ENCODE peak calls at places on chromosomes 13 and 19, in seven cellular contexts. One of them, this sample, is unnamed.

GRCh38 chr19:1247747-1248453 is 483 bp upstream of the MIDN start:
- DNase-seq in gastrocnemius medialis: peak
- DNase-seq in Peyer's patch: peak
- DNase-seq in endothelial cell of umbilical vein: peak
- DNase-seq in heart left ventricle: peak
- DNase-seq in adrenal gland: peak
- DNase-seq in right lobe of liver: peak
- DNase-seq in this sample: peak

GRCh38 chr19:14678199-14678598 is 3.6 kb upstream of the ADGRE3 start:
- DNase-seq in gastrocnemius medialis: no peak
- DNase-seq in Peyer's patch: no peak
- DNase-seq in endothelial cell of umbilical vein: no peak
- DNase-seq in heart left ventricle: no peak
- DNase-seq in adrenal gland: no peak
- DNase-seq in right lobe of liver: no peak
- DNase-seq in this sample: no peak

GRCh38 chr19:42563352-42564210 is 31.1 kb downstream of the CEACAM8 start:
- DNase-seq in gastrocnemius medialis: no peak
- DNase-seq in Peyer's patch: no peak
- DNase-seq in endothelial cell of umbilical vein: peak
- DNase-seq in heart left ventricle: no peak
- DNase-seq in adrenal gland: peak
- DNase-seq in right lobe of liver: no peak
- DNase-seq in this sample: no peak

GRCh38 chr13:35785563-35786327 is 309.3 kb upstream of the MAB21L1 start:
- DNase-seq in gastrocnemius medialis: no peak
- DNase-seq in Peyer's patch: no peak
- DNase-seq in endothelial cell of umbilical vein: no peak
- DNase-seq in heart left ventricle: no peak
- DNase-seq in adrenal gland: no peak
- DNase-seq in right lobe of liver: no peak
- DNase-seq in this sample: no peak

GRCh38 chr19:35851213-35852028 is 883 bp downstream of the NPHS1 start:
- DNase-seq in gastrocnemius medialis: no peak
- DNase-seq in Peyer's patch: no peak
- DNase-seq in endothelial cell of umbilical vein: no peak
- DNase-seq in heart left ventricle: no peak
- DNase-seq in adrenal gland: no peak
- DNase-seq in right lobe of liver: no peak
- DNase-seq in this sample: no peak

GRCh38 chr13:24050292-24050711 is 110.2 kb upstream of the SPATA13 start:
- DNase-seq in gastrocnemius medialis: peak
- DNase-seq in Peyer's patch: no peak
- DNase-seq in endothelial cell of umbilical vein: no peak
- DNase-seq in heart left ventricle: no peak
- DNase-seq in adrenal gland: peak
- DNase-seq in right lobe of liver: no peak
- DNase-seq in this sample: no peak

GRCh38 chr13:67283602-67284001 is 53.5 kb upstream of the PCDH9 start:
- DNase-seq in gastrocnemius medialis: no peak
- DNase-seq in Peyer's patch: no peak
- DNase-seq in endothelial cell of umbilical vein: no peak
- DNase-seq in heart left ventricle: no peak
- DNase-seq in adrenal gland: no peak
- DNase-seq in right lobe of liver: no peak
- DNase-seq in this sample: no peak

GRCh38 chr13:21670006-21670882 is 629 bp upstream of the FGF9 start:
- DNase-seq in gastrocnemius medialis: no peak
- DNase-seq in Peyer's patch: peak
- DNase-seq in endothelial cell of umbilical vein: peak
- DNase-seq in heart left ventricle: peak
- DNase-seq in adrenal gland: peak
- DNase-seq in right lobe of liver: peak
- DNase-seq in this sample: peak

GRCh38 chr13:80469841-80470378 is 129.0 kb upstream of the SPRY2 start:
- DNase-seq in gastrocnemius medialis: peak
- DNase-seq in Peyer's patch: no peak
- DNase-seq in endothelial cell of umbilical vein: peak
- DNase-seq in heart left ventricle: peak
- DNase-seq in adrenal gland: peak
- DNase-seq in right lobe of liver: peak
- DNase-seq in this sample: peak

GRCh38 chr13:23808803-23809202 is 80.4 kb downstream of the MIPEP start:
- DNase-seq in gastrocnemius medialis: no peak
- DNase-seq in Peyer's patch: no peak
- DNase-seq in endothelial cell of umbilical vein: no peak
- DNase-seq in heart left ventricle: no peak
- DNase-seq in adrenal gland: no peak
- DNase-seq in right lobe of liver: no peak
- DNase-seq in this sample: no peak

GRCh38 chr19:41753159-41753558 is 2.2 kb upstream of the CEACAM6 start:
- DNase-seq in gastrocnemius medialis: no peak
- DNase-seq in Peyer's patch: peak
- DNase-seq in endothelial cell of umbilical vein: peak
- DNase-seq in heart left ventricle: no peak
- DNase-seq in adrenal gland: peak
- DNase-seq in right lobe of liver: peak
- DNase-seq in this sample: no peak

GRCh38 chr13:104871456-104871855 is 1664.0 kb downstream of the EFNB2 start:
- DNase-seq in gastrocnemius medialis: no peak
- DNase-seq in Peyer's patch: no peak
- DNase-seq in endothelial cell of umbilical vein: no peak
- DNase-seq in heart left ventricle: no peak
- DNase-seq in adrenal gland: no peak
- DNase-seq in right lobe of liver: no peak
- DNase-seq in this sample: no peak

GRCh38 chr19:7368456-7368855 is 19.7 kb downstream of the ARHGEF18 start:
- DNase-seq in gastrocnemius medialis: no peak
- DNase-seq in Peyer's patch: no peak
- DNase-seq in endothelial cell of umbilical vein: no peak
- DNase-seq in heart left ventricle: no peak
- DNase-seq in adrenal gland: no peak
- DNase-seq in right lobe of liver: no peak
- DNase-seq in this sample: peak

GRCh38 chr13:87677334-87678234 is 6.4 kb downstream of the SLITRK5 start:
- DNase-seq in gastrocnemius medialis: no peak
- DNase-seq in Peyer's patch: no peak
- DNase-seq in endothelial cell of umbilical vein: no peak
- DNase-seq in heart left ventricle: no peak
- DNase-seq in adrenal gland: peak
- DNase-seq in right lobe of liver: peak
- DNase-seq in this sample: no peak

GRCh38 chr13:76791290-76791664 is 94.9 kb downstream of the KCTD12 start:
- DNase-seq in gastrocnemius medialis: no peak
- DNase-seq in Peyer's patch: no peak
- DNase-seq in endothelial cell of umbilical vein: no peak
- DNase-seq in heart left ventricle: no peak
- DNase-seq in adrenal gland: no peak
- DNase-seq in right lobe of liver: no peak
- DNase-seq in this sample: no peak

GRCh38 chr19:5696196-5697021 is 6.3 kb downstream of the RPL36 start:
- DNase-seq in gastrocnemius medialis: no peak
- DNase-seq in Peyer's patch: no peak
- DNase-seq in endothelial cell of umbilical vein: no peak
- DNase-seq in heart left ventricle: no peak
- DNase-seq in adrenal gland: peak
- DNase-seq in right lobe of liver: no peak
- DNase-seq in this sample: peak

GRCh38 chr19:5693195-5694166 is 3.4 kb downstream of the RPL36 start:
- DNase-seq in gastrocnemius medialis: no peak
- DNase-seq in Peyer's patch: no peak
- DNase-seq in endothelial cell of umbilical vein: no peak
- DNase-seq in heart left ventricle: no peak
- DNase-seq in adrenal gland: no peak
- DNase-seq in right lobe of liver: no peak
- DNase-seq in this sample: peak

GRCh38 chr19:5694167-5694951 is 4.3 kb downstream of the RPL36 start:
- DNase-seq in gastrocnemius medialis: no peak
- DNase-seq in Peyer's patch: no peak
- DNase-seq in endothelial cell of umbilical vein: no peak
- DNase-seq in heart left ventricle: no peak
- DNase-seq in adrenal gland: peak
- DNase-seq in right lobe of liver: no peak
- DNase-seq in this sample: no peak

GRCh38 chr19:5695649-5696195 is 5.6 kb downstream of the RPL36 start:
- DNase-seq in gastrocnemius medialis: no peak
- DNase-seq in Peyer's patch: no peak
- DNase-seq in endothelial cell of umbilical vein: no peak
- DNase-seq in heart left ventricle: no peak
- DNase-seq in adrenal gland: no peak
- DNase-seq in right lobe of liver: no peak
- DNase-seq in this sample: peak

DNA sequence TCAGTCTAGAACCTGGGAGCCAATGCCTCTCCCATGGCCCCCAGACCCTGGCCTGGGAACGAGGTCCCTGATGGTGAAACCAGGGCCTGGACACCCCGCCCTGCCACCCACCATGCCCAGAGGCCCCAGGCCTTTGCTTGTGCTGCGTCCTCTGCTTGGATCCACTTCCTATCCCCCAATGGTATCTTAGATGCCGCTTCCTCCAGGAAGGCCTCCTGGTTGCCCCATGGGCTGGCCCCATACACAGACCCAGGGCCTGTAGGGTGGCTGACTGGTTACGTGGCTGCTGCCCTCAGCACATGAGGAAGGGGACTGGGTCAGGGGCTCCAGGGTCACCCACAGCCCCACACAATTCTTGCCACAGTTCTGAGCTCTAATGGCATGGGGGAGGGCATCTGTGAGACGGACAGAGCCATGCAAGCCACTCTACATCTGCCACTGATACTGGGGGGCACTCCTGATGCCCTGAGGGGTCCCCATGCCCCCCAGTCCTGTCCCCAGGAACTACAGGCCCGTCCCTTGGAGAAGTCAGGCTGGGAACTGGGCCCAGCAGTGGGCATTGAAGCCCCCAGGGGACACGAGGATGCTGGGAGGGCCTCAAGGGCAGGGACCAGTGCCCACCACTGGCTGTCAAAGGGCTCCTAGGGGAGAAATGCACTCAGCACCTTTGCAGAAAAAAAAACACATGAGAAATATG is 5.0 kb downstream of the RPL36 start:
- DNase-seq in gastrocnemius medialis: no peak
- DNase-seq in Peyer's patch: no peak
- DNase-seq in endothelial cell of umbilical vein: no peak
- DNase-seq in heart left ventricle: no peak
- DNase-seq in adrenal gland: no peak
- DNase-seq in right lobe of liver: no peak
- DNase-seq in this sample: no peak
- TF ChIP-seq POLR2A in gastrocnemius medialis: no peak
- TF ChIP-seq POLR2A in Peyer's patch: no peak
- TF ChIP-seq POLR2A in endothelial cell of umbilical vein: no peak
- TF ChIP-seq POLR2A in heart left ventricle: no peak
- TF ChIP-seq POLR2A in adrenal gland: no peak
- TF ChIP-seq POLR2A in right lobe of liver: no peak
- TF ChIP-seq POLR2A in this sample: no peak

GRCh38 chr13:41259875-41260501 is 3.4 kb downstream of the MTRF1 start:
- DNase-seq in gastrocnemius medialis: no peak
- DNase-seq in Peyer's patch: no peak
- DNase-seq in endothelial cell of umbilical vein: no peak
- DNase-seq in heart left ventricle: no peak
- DNase-seq in adrenal gland: no peak
- DNase-seq in right lobe of liver: no peak
- DNase-seq in this sample: no peak

GRCh38 chr13:41267106-41267505 is 3.7 kb upstream of the MTRF1 start:
- DNase-seq in gastrocnemius medialis: no peak
- DNase-seq in Peyer's patch: no peak
- DNase-seq in endothelial cell of umbilical vein: no peak
- DNase-seq in heart left ventricle: no peak
- DNase-seq in adrenal gland: no peak
- DNase-seq in right lobe of liver: no peak
- DNase-seq in this sample: no peak

GRCh38 chr13:41257535-41257934 is 5.8 kb downstream of the MTRF1 start:
- DNase-seq in gastrocnemius medialis: no peak
- DNase-seq in Peyer's patch: no peak
- DNase-seq in endothelial cell of umbilical vein: no peak
- DNase-seq in heart left ventricle: no peak
- DNase-seq in adrenal gland: no peak
- DNase-seq in right lobe of liver: no peak
- DNase-seq in this sample: no peak

GRCh38 chr13:41268764-41269163 is 5.4 kb upstream of the MTRF1 start:
- DNase-seq in gastrocnemius medialis: no peak
- DNase-seq in Peyer's patch: no peak
- DNase-seq in endothelial cell of umbilical vein: peak
- DNase-seq in heart left ventricle: no peak
- DNase-seq in adrenal gland: no peak
- DNase-seq in right lobe of liver: no peak
- DNase-seq in this sample: no peak

GRCh38 chr13:41263261-41263971 is at the start of gene MTRF1:
- DNase-seq in gastrocnemius medialis: peak
- DNase-seq in Peyer's patch: peak
- DNase-seq in endothelial cell of umbilical vein: peak
- DNase-seq in heart left ventricle: peak
- DNase-seq in adrenal gland: peak
- DNase-seq in right lobe of liver: peak
- DNase-seq in this sample: peak
- TF ChIP-seq POLR2A in gastrocnemius medialis: peak
- TF ChIP-seq POLR2A in Peyer's patch: peak
- TF ChIP-seq POLR2A in endothelial cell of umbilical vein: peak
- TF ChIP-seq POLR2A in heart left ventricle: no peak
- TF ChIP-seq POLR2A in adrenal gland: no peak
- TF ChIP-seq POLR2A in right lobe of liver: peak
- TF ChIP-seq POLR2A in this sample: no peak

GRCh38 chr13:107854880-107855279 is 360.5 kb downstream of the LIG4 start:
- DNase-seq in gastrocnemius medialis: no peak
- DNase-seq in Peyer's patch: no peak
- DNase-seq in endothelial cell of umbilical vein: no peak
- DNase-seq in heart left ventricle: no peak
- DNase-seq in adrenal gland: no peak
- DNase-seq in right lobe of liver: no peak
- DNase-seq in this sample: no peak
- TF ChIP-seq POLR2A in gastrocnemius medialis: no peak
- TF ChIP-seq POLR2A in Peyer's patch: no peak
- TF ChIP-seq POLR2A in endothelial cell of umbilical vein: no peak
- TF ChIP-seq POLR2A in heart left ventricle: no peak
- TF ChIP-seq POLR2A in adrenal gland: no peak
- TF ChIP-seq POLR2A in right lobe of liver: no peak
- TF ChIP-seq POLR2A in this sample: no peak

DNA sequence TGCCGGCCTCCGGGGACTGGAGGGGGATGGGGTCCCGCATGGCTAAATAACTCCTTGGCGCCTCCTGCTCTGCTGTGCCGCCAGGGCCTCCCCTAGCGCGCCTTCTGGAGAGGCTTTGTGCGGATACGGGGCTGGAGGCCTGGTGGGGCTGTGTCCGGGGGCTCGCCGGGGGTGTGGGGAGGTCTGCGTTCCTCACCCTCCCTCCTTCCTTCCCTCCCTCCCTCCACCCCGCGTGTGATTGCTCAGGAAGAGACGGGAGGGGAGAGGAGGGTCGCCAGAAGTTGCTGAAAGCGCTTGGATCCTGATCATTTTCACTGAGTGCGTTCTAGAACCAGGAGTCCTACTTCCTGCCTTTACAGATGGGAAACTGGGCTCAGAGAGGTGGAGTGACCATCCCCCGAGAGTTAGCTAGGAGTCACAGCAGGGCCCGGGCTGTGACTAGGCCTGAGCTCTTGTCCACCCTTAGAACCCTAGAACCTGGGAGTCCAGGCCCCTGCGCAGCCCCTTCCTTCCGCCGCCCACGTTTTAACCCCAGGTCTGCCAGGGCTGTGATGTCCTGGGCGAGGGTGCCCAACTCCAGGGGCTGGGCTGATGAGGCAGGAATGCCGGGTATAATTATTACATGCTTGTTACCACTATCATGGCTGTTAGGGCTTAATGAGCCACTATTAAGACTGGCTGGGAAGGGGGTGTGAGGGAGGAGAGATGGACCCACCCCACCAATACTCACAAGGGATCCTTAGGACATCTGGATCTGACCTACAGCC is 782 bp upstream of the JUND start:
- DNase-seq in gastrocnemius medialis: no peak
- DNase-seq in Peyer's patch: no peak
- DNase-seq in endothelial cell of umbilical vein: peak
- DNase-seq in heart left ventricle: no peak
- DNase-seq in adrenal gland: peak
- DNase-seq in right lobe of liver: peak
- DNase-seq in this sample: peak
- TF ChIP-seq POLR2A in gastrocnemius medialis: no peak
- TF ChIP-seq POLR2A in Peyer's patch: peak
- TF ChIP-seq POLR2A in endothelial cell of umbilical vein: no peak
- TF ChIP-seq POLR2A in heart left ventricle: no peak
- TF ChIP-seq POLR2A in adrenal gland: peak
- TF ChIP-seq POLR2A in right lobe of liver: no peak
- TF ChIP-seq POLR2A in this sample: peak